ENCODE peak calls at places on chromosomes 2 and 18, in nine cellular contexts. A, C, Y, M, K, U, W, N and V are unnamed samples.

GRCh38 chr2:20210462-20210861 is 14.5 kb downstream of the SDC1 start:
- DNase-seq in A (no peak), C (no peak), Y (no peak), M (no peak), K (no peak), U (no peak), W (no peak), N (no peak), V (no peak)

GRCh38 chr18:53755914-53756606 is 468.4 kb downstream of the MBD2 start:
- DNase-seq in A (no peak), C (no peak), Y (no peak), M (no peak), K (no peak), U (no peak), W (no peak), N (no peak), V (no peak)

GRCh38 chr2:170224692-170225091 is 46.7 kb downstream of the MYO3B start:
- DNase-seq in A (no peak), C (no peak), Y (no peak), M (no peak), K (no peak), U (no peak), W (no peak), N (no peak), V (no peak)

GRCh38 chr2:127173073-127173472 is 47.0 kb downstream of the CYP27C1 start:
- DNase-seq in A (peak; percentile 75), C (peak; percentile 34), Y (no peak), M (peak; percentile 87), K (peak; percentile 88), U (peak; percentile 60), W (peak; percentile 91), N (no peak), V (no peak)

GRCh38 chr18:61993831-61994230 is 101.0 kb upstream of the RNF152 start:
- DNase-seq in A (no peak), C (no peak), Y (no peak), M (no peak), K (no peak), U (no peak), W (peak; percentile 59), N (no peak), V (no peak)

GRCh38 chr2:10432315-10433181 is 15.6 kb downstream of the ODC1 start:
- DNase-seq in A (no peak), C (no peak), Y (no peak), M (no peak), K (no peak), U (no peak), W (no peak), N (no peak), V (no peak)

GRCh38 chr2:84459028-84459943 is at the start of gene SUCLG1:
- DNase-seq in A (peak; percentile 79), C (peak; percentile 90), Y (peak; percentile 92), M (no peak), K (peak; percentile 83), U (peak; percentile 86), W (peak; percentile 83), N (peak; percentile 62), V (peak; percentile 87)

GRCh38 chr2:33645861-33646260 is 46.8 kb upstream of the FAM98A start:
- DNase-seq in A (no peak), C (no peak), Y (no peak), M (no peak), K (peak; percentile 23), U (no peak), W (peak; percentile 2), N (no peak), V (no peak)

GRCh38 chr18:66510357-66511027 is 93.4 kb downstream of the CDH19 start:
- DNase-seq in A (no peak), C (no peak), Y (no peak), M (no peak), K (no peak), U (no peak), W (no peak), N (no peak), V (no peak)

GRCh38 chr18:22687892-22688680 is 245.0 kb upstream of the RBBP8 start:
- DNase-seq in A (no peak), C (no peak), Y (no peak), M (no peak), K (no peak), U (no peak), W (no peak), N (no peak), V (no peak)

GRCh38 chr18:76524900-76525698 is 30.1 kb upstream of the ZNF516 start:
- DNase-seq in A (peak; percentile 82), C (no peak), Y (no peak), M (no peak), K (peak; percentile 82), U (peak; percentile 61), W (peak; percentile 83), N (no peak), V (no peak)

GRCh38 chr2:241540766-241541561 is 17.6 kb upstream of the BOK start:
- DNase-seq in A (peak; percentile 65), C (peak; percentile 46), Y (peak; percentile 73), M (no peak), K (peak; percentile 41), U (no peak), W (peak; percentile 67), N (peak; percentile 70), V (peak; percentile 51)

GRCh38 chr2:63751901-63752300 is 89.8 kb upstream of the UGP2 start:
- DNase-seq in A (no peak), C (no peak), Y (no peak), M (no peak), K (no peak), U (no peak), W (no peak), N (no peak), V (no peak)

GRCh38 chr18:79588636-79589481 is 90.7 kb upstream of the CTDP1 start:
- DNase-seq in A (peak; percentile 90), C (peak; percentile 86), Y (no peak), M (peak; percentile 55), K (peak; percentile 83), U (peak; percentile 93), W (peak; percentile 97), N (no peak), V (peak; percentile 52)

GRCh38 chr2:201256001-201256544 is 4.3 kb upstream of the CASP8 start:
- DNase-seq in A (peak; percentile 45), C (no peak), Y (no peak), M (no peak), K (no peak), U (no peak), W (no peak), N (no peak), V (no peak)

GRCh38 chr2:170215019-170215418 is 37.1 kb downstream of the MYO3B start:
- DNase-seq in A (no peak), C (no peak), Y (no peak), M (no peak), K (no peak), U (no peak), W (no peak), N (no peak), V (no peak)

DNA sequence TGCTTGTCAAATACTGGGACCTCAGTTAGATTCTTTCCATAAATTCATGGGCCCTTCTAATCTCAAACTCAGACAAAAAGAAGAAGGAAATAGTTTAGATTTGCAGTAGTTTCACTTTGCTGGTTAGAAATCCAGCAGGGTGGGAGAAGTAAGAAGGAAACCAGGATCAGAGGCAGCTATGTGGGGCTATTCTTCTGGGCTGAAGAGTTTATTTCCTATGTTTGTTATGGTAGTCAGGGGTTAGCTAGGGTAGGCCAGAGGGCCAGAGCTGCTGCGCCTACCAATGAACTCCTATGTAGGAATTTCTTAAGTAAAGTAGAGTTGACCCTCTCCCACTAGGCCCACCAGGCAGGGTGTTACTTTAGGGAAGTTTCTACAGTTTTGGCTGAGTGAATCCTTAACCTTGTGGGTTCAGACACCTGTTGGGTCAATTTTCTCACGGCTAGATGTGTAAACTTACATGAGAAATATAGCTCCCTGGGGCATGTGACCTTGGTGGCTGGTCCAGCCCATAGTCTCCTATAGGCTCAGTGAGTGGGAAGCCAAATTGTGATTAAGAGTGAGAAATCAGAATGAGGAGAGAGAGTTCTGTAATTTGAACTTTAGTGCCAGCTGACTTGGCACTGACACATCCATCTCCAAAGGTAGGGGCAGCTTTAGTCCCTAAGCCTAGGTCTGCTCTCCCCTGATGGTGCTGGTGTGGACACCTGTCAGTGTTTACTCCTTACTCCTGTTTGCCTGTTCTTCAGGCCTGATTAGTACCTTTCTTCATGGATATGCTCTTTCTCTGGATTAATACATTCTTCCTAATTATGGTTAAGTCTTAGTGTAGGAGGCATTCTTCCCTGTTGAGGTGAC is 177.0 kb downstream of the DYSF start:
- DNase-seq in A (no peak), C (no peak), Y (no peak), M (no peak), K (no peak), U (no peak), W (no peak), N (no peak), V (no peak)
- TF ChIP-seq CTCF in A (no peak), C (no peak), Y (no peak), M (no peak), K (no peak), U (no peak), W (no peak), N (no peak), V (no peak)

GRCh38 chr18:75346671-75347070 is 80.8 kb downstream of the SMIM21 start:
- DNase-seq in A (no peak), C (no peak), Y (no peak), M (no peak), K (no peak), U (no peak), W (no peak), N (no peak), V (no peak)
- TF ChIP-seq CTCF in A (no peak), C (no peak), Y (no peak), M (no peak), K (no peak), U (no peak), W (no peak), N (no peak), V (no peak)

DNA sequence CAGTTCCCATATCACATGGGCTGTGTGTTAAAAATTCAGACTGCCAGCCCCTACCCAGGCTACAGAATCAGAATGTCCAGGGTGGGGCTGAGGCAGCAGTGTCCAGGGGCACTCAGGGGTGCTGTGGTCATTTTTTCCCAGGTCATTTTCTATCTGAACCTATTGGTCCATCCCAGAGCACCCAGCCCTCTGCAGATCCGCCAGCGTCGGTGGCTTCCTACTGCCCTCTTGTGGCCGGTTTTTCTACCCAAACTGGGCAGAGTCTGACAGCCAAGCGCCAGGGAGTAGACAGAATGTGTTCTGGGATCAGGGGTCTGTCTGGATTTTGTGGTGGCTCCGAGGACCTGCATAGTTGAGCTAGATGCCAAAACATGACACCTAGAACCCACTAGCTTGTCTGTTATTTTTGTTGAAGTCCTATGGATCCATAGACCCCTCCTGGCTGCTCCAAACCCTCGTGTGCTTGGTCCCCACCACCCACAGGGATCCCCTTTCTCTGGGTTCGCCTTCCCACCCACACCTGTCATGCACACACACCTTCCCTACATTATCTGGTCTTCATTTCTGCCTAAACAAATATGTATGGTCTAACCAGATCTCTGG is 34.1 kb upstream of the RMDN2 start:
- DNase-seq in A (peak; percentile 68), C (peak; percentile 65), Y (peak; percentile 68), M (no peak), K (peak; percentile 66), U (peak; percentile 70), W (peak; percentile 75), N (peak; percentile 48), V (peak; percentile 43)
- TF ChIP-seq CTCF in A (peak; percentile 88), C (peak; percentile 88), Y (peak; percentile 76), M (peak; percentile 91), K (peak; percentile 88), U (peak; percentile 61), W (peak; percentile 86), N (peak; percentile 87), V (peak; percentile 74)

DNA sequence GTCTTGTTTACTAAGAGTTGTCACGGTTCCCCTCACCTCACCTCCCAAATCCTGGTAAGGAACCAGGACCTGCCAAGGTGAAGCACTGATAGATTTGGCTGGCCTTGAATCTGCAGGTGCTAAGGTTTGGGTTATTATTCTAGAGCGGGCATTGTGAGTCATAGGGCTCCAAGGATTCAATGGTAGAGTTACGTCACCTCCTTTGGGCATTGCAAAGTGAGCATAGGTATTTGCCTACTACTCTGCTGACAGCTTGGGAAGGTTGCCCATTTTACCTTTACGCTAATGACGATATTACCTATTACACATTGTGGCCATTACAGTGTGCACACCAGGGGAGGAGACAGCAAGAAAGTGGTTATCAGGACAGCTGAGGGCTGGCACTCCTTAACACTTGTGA is 59.3 kb downstream of the SETBP1 start:
- DNase-seq in A (no peak), C (no peak), Y (no peak), M (no peak), K (no peak), U (no peak), W (no peak), N (no peak), V (no peak)
- TF ChIP-seq CTCF in A (no peak), C (no peak), Y (no peak), M (no peak), K (no peak), U (no peak), W (no peak), N (no peak), V (no peak)